ENCODE peak calls at places on chromosome 17, in ten cellular contexts. G is cardiac muscle cell, A is prostate gland, K is gastrocnemius medialis, B is body of pancreas, T is neural progenitor cell, D is B cell, Y is mesothelial cell of epicardium, J is cardiac fibroblast, S is fibroblast of the aortic adventitia. U is an unnamed sample.

GRCh38 chr17:82152556-82153294 is 54.7 kb upstream of the FASN start:
- DNase-seq in K (peak), J (no peak), A (peak), B (peak), T (no peak), D (no peak), Y (no peak), S (no peak), G (no peak), U (no peak)

GRCh38 chr17:263773-264172 is 82.3 kb upstream of the DOC2B start:
- DNase-seq in D (no peak), G (no peak), T (no peak), S (no peak), A (no peak), B (no peak), J (no peak), Y (peak), K (no peak), U (no peak)

GRCh38 chr17:60410001-60410400 is 12.3 kb upstream of the CHCT1 start:
- DNase-seq in Y (no peak), J (no peak), B (no peak), D (no peak), T (no peak), S (no peak), K (no peak), A (no peak), G (no peak), U (no peak)

GRCh38 chr17:31374083-31374447 is 17.4 kb upstream of the RAB11FIP4 start:
- DNase-seq in J (no peak), G (no peak), A (no peak), K (no peak), D (no peak), Y (no peak), S (no peak), B (no peak), T (no peak), U (no peak)

GRCh38 chr17:66551839-66552238 is 249.4 kb downstream of the PRKCA start:
- DNase-seq in B (no peak), J (no peak), T (no peak), A (no peak), Y (no peak), K (no peak), G (no peak), D (no peak), S (no peak), U (no peak)

GRCh38 chr17:73776978-73777567 is 132.8 kb upstream of the SDK2 start:
- DNase-seq in T (no peak), Y (no peak), B (no peak), D (no peak), G (peak), K (no peak), S (no peak), J (no peak), A (no peak), U (no peak)

GRCh38 chr17:80678621-80679020 is 134.0 kb downstream of the RPTOR start:
- DNase-seq in J (peak), G (peak), D (no peak), A (no peak), Y (no peak), S (peak), B (no peak), K (no peak), T (peak), U (no peak)

GRCh38 chr17:56897646-56898424 is 16.0 kb downstream of the TRIM25 start:
- DNase-seq in K (no peak), G (no peak), B (no peak), D (peak), Y (no peak), S (no peak), J (no peak), A (no peak), T (no peak), U (no peak)

GRCh38 chr17:50708050-50709000 is 611 bp upstream of the ANKRD40 start:
- DNase-seq in Y (no peak), G (no peak), S (peak), T (no peak), K (peak), B (no peak), D (no peak), J (peak), A (no peak), U (no peak)

GRCh38 chr17:80720624-80721577 is 176.3 kb downstream of the RPTOR start:
- DNase-seq in A (no peak), D (no peak), K (no peak), B (peak), J (peak), S (peak), G (peak), T (no peak), Y (no peak), U (peak)

GRCh38 chr17:36617773-36618172 is 16.4 kb downstream of the MRM1 start:
- DNase-seq in G (no peak), J (no peak), D (no peak), T (no peak), Y (no peak), K (no peak), A (no peak), S (no peak), B (no peak), U (no peak)

GRCh38 chr17:34998205-34998604 is 17.9 kb downstream of the LIG3 start:
- DNase-seq in D (peak), G (peak), J (peak), S (peak), T (peak), Y (peak), A (peak), K (peak), B (peak), U (peak)

GRCh38 chr17:7045492-7046126 is 1.7 kb upstream of the SLC16A11 start:
- DNase-seq in Y (no peak), D (peak), A (peak), G (peak), J (peak), B (peak), T (peak), S (peak), K (no peak), U (no peak)

GRCh38 chr17:64326420-64327054 is 63.5 kb upstream of the TEX2 start:
- DNase-seq in S (peak), K (peak), G (peak), A (peak), J (peak), D (peak), B (peak), T (no peak), Y (no peak), U (no peak)

GRCh38 chr17:28427372-28427771 is 21.4 kb upstream of the SLC46A1 start:
- DNase-seq in G (no peak), S (no peak), K (no peak), T (no peak), J (no peak), Y (no peak), D (no peak), B (no peak), A (no peak), U (no peak)

GRCh38 chr17:28425206-28425605 is 19.2 kb upstream of the SLC46A1 start:
- DNase-seq in G (no peak), B (no peak), K (no peak), D (no peak), T (no peak), Y (no peak), S (no peak), J (no peak), A (no peak), U (no peak)

GRCh38 chr17:28421775-28422305 is 15.8 kb upstream of the SLC46A1 start:
- DNase-seq in S (no peak), K (no peak), A (no peak), B (no peak), J (no peak), D (no peak), T (no peak), G (no peak), Y (no peak), U (no peak)

GRCh38 chr17:28426081-28426519 is 20.1 kb upstream of the SLC46A1 start:
- DNase-seq in G (peak), J (peak), A (no peak), D (no peak), T (peak), S (no peak), Y (no peak), K (no peak), B (no peak), U (no peak)
- TF ChIP-seq CTCF in G (peak), J (peak), A (no peak), D (peak), T (peak), S (peak), Y (peak), K (no peak), B (peak), U (no peak)

DNA sequence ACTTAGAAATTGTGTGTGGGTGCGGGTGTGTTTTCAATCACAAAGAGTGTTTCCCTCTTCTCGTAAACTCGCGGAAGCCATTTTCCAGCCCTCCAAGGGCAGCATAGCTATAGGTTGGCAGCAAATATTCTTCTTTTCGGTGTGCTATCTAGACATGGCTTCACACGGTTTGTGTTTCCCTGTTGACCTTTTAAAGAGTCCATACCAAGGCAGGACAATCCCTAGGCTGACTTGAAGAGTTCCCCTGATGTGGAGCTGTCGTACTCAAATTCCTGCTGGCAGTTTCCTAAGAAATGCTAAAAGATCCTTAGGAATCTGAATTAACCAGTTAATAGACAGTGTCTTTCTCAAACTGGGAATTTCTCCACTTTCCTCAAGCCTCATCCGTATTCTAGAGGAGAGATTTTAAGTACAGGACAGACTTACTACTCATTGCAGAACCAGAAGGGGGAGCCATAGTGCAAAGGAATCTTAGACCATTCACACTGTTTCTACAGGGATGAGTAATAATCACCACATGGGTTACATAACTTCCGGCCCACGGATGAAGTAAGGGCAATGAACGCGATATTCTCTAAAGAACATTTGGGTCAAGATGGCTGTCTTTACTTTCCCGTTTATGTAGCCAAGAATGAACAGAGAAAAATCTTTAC is 288.6 kb upstream of the ELAC2 start:
- DNase-seq in Y (no peak), G (peak), T (peak), J (peak), S (peak), K (no peak), B (peak), A (no peak), D (no peak), U (no peak)
- TF ChIP-seq CTCF in Y (peak), G (peak), T (peak), J (peak), S (peak), K (no peak), B (peak), A (no peak), D (no peak), U (no peak)

GRCh38 chr17:38611070-38611786 is 5.5 kb upstream of the SRCIN1 start:
- DNase-seq in J (no peak), Y (no peak), S (no peak), B (no peak), D (no peak), G (no peak), T (no peak), K (no peak), A (no peak), U (no peak)
- TF ChIP-seq CTCF in J (no peak), Y (no peak), S (no peak), B (no peak), D (no peak), G (no peak), T (no peak), K (no peak), A (no peak), U (no peak)

GRCh38 chr17:17819111-17819510 is 17.7 kb downstream of the SREBF1 start:
- DNase-seq in B (no peak), D (no peak), Y (no peak), T (no peak), A (no peak), S (no peak), J (no peak), G (no peak), K (no peak), U (no peak)

GRCh38 chr17:17816240-17816814 is 20.5 kb downstream of the SREBF1 start:
- DNase-seq in J (no peak), D (no peak), A (no peak), B (no peak), T (no peak), K (no peak), Y (no peak), S (no peak), G (no peak), U (no peak)

GRCh38 chr17:17816831-17817551 is 19.8 kb downstream of the SREBF1 start:
- DNase-seq in J (no peak), D (no peak), G (no peak), S (no peak), B (no peak), K (no peak), A (no peak), Y (no peak), T (no peak), U (no peak)

GRCh38 chr17:17818088-17818526 is 18.7 kb downstream of the SREBF1 start:
- DNase-seq in K (no peak), S (peak), A (peak), G (peak), D (no peak), Y (no peak), J (no peak), B (peak), T (no peak), U (no peak)

GRCh38 chr17:17817552-17817947 is 19.2 kb downstream of the SREBF1 start:
- DNase-seq in Y (no peak), A (no peak), K (no peak), G (no peak), S (no peak), T (no peak), B (no peak), J (no peak), D (no peak), U (no peak)
- TF ChIP-seq CTCF in Y (no peak), A (no peak), K (no peak), G (no peak), S (no peak), T (no peak), B (no peak), J (no peak), D (no peak), U (no peak)